ENCODE peak calls at places on chromosomes 12 and 14, in seven cellular contexts. One of them, this sample, is unnamed.
A peak's percentile ranks its signal among the peaks of the same experiment; 100 is the strongest.

GRCh38 chr12:12585115-12585862 is 22.6 kb upstream of the DUSP16 start:
- DNase-seq in stimulated activated CD8-positive, alpha-beta memory T cell treated with anti-CD3 and anti-CD28 coated beads, Interleukin-15, amount 100 ng/mL, for 4 hours: no peak
- DNase-seq in activated T-helper 1 cell treated with anti-CD3 and anti-CD28 coated beads, Interleukin-12 subunit alpha, Interleukin-12 subunit beta, Interleukin-2, Interleukin-4 antibody, amounts not matched to agents 30 ng/mL and 10 ng/mL and 1 ng/mL, durations not matched to agents 14 hours and 24 hours and 36 hours: no peak
- DNase-seq in ureter: no peak
- DNase-seq in HEK293T: no peak
- DNase-seq in activated naive CD4-positive, alpha-beta T cell treated with anti-CD3 and anti-CD28 coated beads for 36 hours: no peak
- DNase-seq in LNCaP clone FGC: no peak
- DNase-seq in this sample: no peak

GRCh38 chr14:94562941-94563883 is 2.0 kb downstream of the SERPINA4 start:
- DNase-seq in HEK293T: no peak
- DNase-seq in LNCaP clone FGC: no peak
- DNase-seq in activated T-helper 1 cell treated with anti-CD3 and anti-CD28 coated beads, Interleukin-12 subunit alpha, Interleukin-12 subunit beta, Interleukin-2, Interleukin-4 antibody, amounts not matched to agents 30 ng/mL and 10 ng/mL and 1 ng/mL, durations not matched to agents 14 hours and 24 hours and 36 hours: no peak
- DNase-seq in activated naive CD4-positive, alpha-beta T cell treated with anti-CD3 and anti-CD28 coated beads for 36 hours: no peak
- DNase-seq in stimulated activated CD8-positive, alpha-beta memory T cell treated with anti-CD3 and anti-CD28 coated beads, Interleukin-15, amount 100 ng/mL, for 4 hours: no peak
- DNase-seq in ureter: no peak
- DNase-seq in this sample: no peak

GRCh38 chr14:21095430-21096205 is 2.8 kb downstream of the ZNF219 start:
- DNase-seq in HEK293T: no peak
- DNase-seq in stimulated activated CD8-positive, alpha-beta memory T cell treated with anti-CD3 and anti-CD28 coated beads, Interleukin-15, amount 100 ng/mL, for 4 hours: no peak
- DNase-seq in ureter: no peak
- DNase-seq in activated T-helper 1 cell treated with anti-CD3 and anti-CD28 coated beads, Interleukin-12 subunit alpha, Interleukin-12 subunit beta, Interleukin-2, Interleukin-4 antibody, amounts not matched to agents 30 ng/mL and 10 ng/mL and 1 ng/mL, durations not matched to agents 14 hours and 24 hours and 36 hours: no peak
- DNase-seq in LNCaP clone FGC: no peak
- DNase-seq in activated naive CD4-positive, alpha-beta T cell treated with anti-CD3 and anti-CD28 coated beads for 36 hours: no peak
- DNase-seq in this sample: no peak

GRCh38 chr12:67773896-67774295 is 125.4 kb downstream of the DYRK2 start:
- DNase-seq in activated naive CD4-positive, alpha-beta T cell treated with anti-CD3 and anti-CD28 coated beads for 36 hours: no peak
- DNase-seq in ureter: no peak
- DNase-seq in LNCaP clone FGC: no peak
- DNase-seq in HEK293T: no peak
- DNase-seq in activated T-helper 1 cell treated with anti-CD3 and anti-CD28 coated beads, Interleukin-12 subunit alpha, Interleukin-12 subunit beta, Interleukin-2, Interleukin-4 antibody, amounts not matched to agents 30 ng/mL and 10 ng/mL and 1 ng/mL, durations not matched to agents 14 hours and 24 hours and 36 hours: no peak
- DNase-seq in stimulated activated CD8-positive, alpha-beta memory T cell treated with anti-CD3 and anti-CD28 coated beads, Interleukin-15, amount 100 ng/mL, for 4 hours: no peak
- DNase-seq in this sample: no peak

GRCh38 chr12:59660148-59660547 is 64.3 kb downstream of the SLC16A7 start:
- DNase-seq in ureter: no peak
- DNase-seq in activated T-helper 1 cell treated with anti-CD3 and anti-CD28 coated beads, Interleukin-12 subunit alpha, Interleukin-12 subunit beta, Interleukin-2, Interleukin-4 antibody, amounts not matched to agents 30 ng/mL and 10 ng/mL and 1 ng/mL, durations not matched to agents 14 hours and 24 hours and 36 hours: no peak
- DNase-seq in HEK293T: no peak
- DNase-seq in LNCaP clone FGC: no peak
- DNase-seq in stimulated activated CD8-positive, alpha-beta memory T cell treated with anti-CD3 and anti-CD28 coated beads, Interleukin-15, amount 100 ng/mL, for 4 hours: no peak
- DNase-seq in activated naive CD4-positive, alpha-beta T cell treated with anti-CD3 and anti-CD28 coated beads for 36 hours: no peak
- DNase-seq in this sample: peak; percentile 6

GRCh38 chr12:49825971-49826421 is 2.2 kb downstream of the NCKAP5L start:
- DNase-seq in stimulated activated CD8-positive, alpha-beta memory T cell treated with anti-CD3 and anti-CD28 coated beads, Interleukin-15, amount 100 ng/mL, for 4 hours: no peak
- DNase-seq in ureter: no peak
- DNase-seq in HEK293T: no peak
- DNase-seq in activated naive CD4-positive, alpha-beta T cell treated with anti-CD3 and anti-CD28 coated beads for 36 hours: no peak
- DNase-seq in LNCaP clone FGC: no peak
- DNase-seq in activated T-helper 1 cell treated with anti-CD3 and anti-CD28 coated beads, Interleukin-12 subunit alpha, Interleukin-12 subunit beta, Interleukin-2, Interleukin-4 antibody, amounts not matched to agents 30 ng/mL and 10 ng/mL and 1 ng/mL, durations not matched to agents 14 hours and 24 hours and 36 hours: no peak
- DNase-seq in this sample: no peak

GRCh38 chr12:15336772-15337553 is 14.7 kb downstream of the PTPRO start:
- DNase-seq in activated naive CD4-positive, alpha-beta T cell treated with anti-CD3 and anti-CD28 coated beads for 36 hours: no peak
- DNase-seq in ureter: no peak
- DNase-seq in HEK293T: no peak
- DNase-seq in stimulated activated CD8-positive, alpha-beta memory T cell treated with anti-CD3 and anti-CD28 coated beads, Interleukin-15, amount 100 ng/mL, for 4 hours: no peak
- DNase-seq in activated T-helper 1 cell treated with anti-CD3 and anti-CD28 coated beads, Interleukin-12 subunit alpha, Interleukin-12 subunit beta, Interleukin-2, Interleukin-4 antibody, amounts not matched to agents 30 ng/mL and 10 ng/mL and 1 ng/mL, durations not matched to agents 14 hours and 24 hours and 36 hours: no peak
- DNase-seq in LNCaP clone FGC: no peak
- DNase-seq in this sample: no peak

GRCh38 chr12:90163975-90164374 is 455.3 kb upstream of the ATP2B1 start:
- DNase-seq in ureter: no peak
- DNase-seq in stimulated activated CD8-positive, alpha-beta memory T cell treated with anti-CD3 and anti-CD28 coated beads, Interleukin-15, amount 100 ng/mL, for 4 hours: no peak
- DNase-seq in activated T-helper 1 cell treated with anti-CD3 and anti-CD28 coated beads, Interleukin-12 subunit alpha, Interleukin-12 subunit beta, Interleukin-2, Interleukin-4 antibody, amounts not matched to agents 30 ng/mL and 10 ng/mL and 1 ng/mL, durations not matched to agents 14 hours and 24 hours and 36 hours: no peak
- DNase-seq in activated naive CD4-positive, alpha-beta T cell treated with anti-CD3 and anti-CD28 coated beads for 36 hours: peak; percentile 25
- DNase-seq in LNCaP clone FGC: no peak
- DNase-seq in HEK293T: peak; percentile 6
- DNase-seq in this sample: no peak

GRCh38 chr14:23071244-23071974 is 14.1 kb upstream of the CDH24 start:
- DNase-seq in activated naive CD4-positive, alpha-beta T cell treated with anti-CD3 and anti-CD28 coated beads for 36 hours: peak; percentile 90
- DNase-seq in ureter: peak; percentile 88
- DNase-seq in HEK293T: peak; percentile 89
- DNase-seq in stimulated activated CD8-positive, alpha-beta memory T cell treated with anti-CD3 and anti-CD28 coated beads, Interleukin-15, amount 100 ng/mL, for 4 hours: peak; percentile 50
- DNase-seq in activated T-helper 1 cell treated with anti-CD3 and anti-CD28 coated beads, Interleukin-12 subunit alpha, Interleukin-12 subunit beta, Interleukin-2, Interleukin-4 antibody, amounts not matched to agents 30 ng/mL and 10 ng/mL and 1 ng/mL, durations not matched to agents 14 hours and 24 hours and 36 hours: peak; percentile 74
- DNase-seq in LNCaP clone FGC: peak; percentile 81
- DNase-seq in this sample: peak; percentile 91

GRCh38 chr12:25986169-25986568 is 27.7 kb downstream of the RASSF8 start:
- DNase-seq in ureter: no peak
- DNase-seq in activated T-helper 1 cell treated with anti-CD3 and anti-CD28 coated beads, Interleukin-12 subunit alpha, Interleukin-12 subunit beta, Interleukin-2, Interleukin-4 antibody, amounts not matched to agents 30 ng/mL and 10 ng/mL and 1 ng/mL, durations not matched to agents 14 hours and 24 hours and 36 hours: no peak
- DNase-seq in HEK293T: no peak
- DNase-seq in activated naive CD4-positive, alpha-beta T cell treated with anti-CD3 and anti-CD28 coated beads for 36 hours: no peak
- DNase-seq in stimulated activated CD8-positive, alpha-beta memory T cell treated with anti-CD3 and anti-CD28 coated beads, Interleukin-15, amount 100 ng/mL, for 4 hours: no peak
- DNase-seq in LNCaP clone FGC: no peak
- DNase-seq in this sample: no peak

GRCh38 chr14:93980464-93981201 is 4.3 kb upstream of the ASB2 start:
- DNase-seq in stimulated activated CD8-positive, alpha-beta memory T cell treated with anti-CD3 and anti-CD28 coated beads, Interleukin-15, amount 100 ng/mL, for 4 hours: no peak
- DNase-seq in HEK293T: no peak
- DNase-seq in activated T-helper 1 cell treated with anti-CD3 and anti-CD28 coated beads, Interleukin-12 subunit alpha, Interleukin-12 subunit beta, Interleukin-2, Interleukin-4 antibody, amounts not matched to agents 30 ng/mL and 10 ng/mL and 1 ng/mL, durations not matched to agents 14 hours and 24 hours and 36 hours: no peak
- DNase-seq in activated naive CD4-positive, alpha-beta T cell treated with anti-CD3 and anti-CD28 coated beads for 36 hours: no peak
- DNase-seq in LNCaP clone FGC: no peak
- DNase-seq in ureter: peak; percentile 79
- DNase-seq in this sample: no peak

GRCh38 chr12:65640489-65640901 is 183.8 kb upstream of the HMGA2 start:
- DNase-seq in HEK293T: peak; percentile 52
- DNase-seq in stimulated activated CD8-positive, alpha-beta memory T cell treated with anti-CD3 and anti-CD28 coated beads, Interleukin-15, amount 100 ng/mL, for 4 hours: no peak
- DNase-seq in LNCaP clone FGC: no peak
- DNase-seq in activated T-helper 1 cell treated with anti-CD3 and anti-CD28 coated beads, Interleukin-12 subunit alpha, Interleukin-12 subunit beta, Interleukin-2, Interleukin-4 antibody, amounts not matched to agents 30 ng/mL and 10 ng/mL and 1 ng/mL, durations not matched to agents 14 hours and 24 hours and 36 hours: no peak
- DNase-seq in activated naive CD4-positive, alpha-beta T cell treated with anti-CD3 and anti-CD28 coated beads for 36 hours: no peak
- DNase-seq in ureter: no peak
- DNase-seq in this sample: no peak

GRCh38 chr14:55071870-55072640 is 20.6 kb downstream of the MAPK1IP1L start:
- DNase-seq in activated T-helper 1 cell treated with anti-CD3 and anti-CD28 coated beads, Interleukin-12 subunit alpha, Interleukin-12 subunit beta, Interleukin-2, Interleukin-4 antibody, amounts not matched to agents 30 ng/mL and 10 ng/mL and 1 ng/mL, durations not matched to agents 14 hours and 24 hours and 36 hours: no peak
- DNase-seq in activated naive CD4-positive, alpha-beta T cell treated with anti-CD3 and anti-CD28 coated beads for 36 hours: peak; percentile 72
- DNase-seq in HEK293T: no peak
- DNase-seq in stimulated activated CD8-positive, alpha-beta memory T cell treated with anti-CD3 and anti-CD28 coated beads, Interleukin-15, amount 100 ng/mL, for 4 hours: no peak
- DNase-seq in ureter: no peak
- DNase-seq in LNCaP clone FGC: no peak
- DNase-seq in this sample: no peak

GRCh38 chr14:54253195-54253947 is 143.4 kb upstream of the CDKN3 start:
- DNase-seq in HEK293T: no peak
- DNase-seq in ureter: no peak
- DNase-seq in activated naive CD4-positive, alpha-beta T cell treated with anti-CD3 and anti-CD28 coated beads for 36 hours: peak; percentile 46
- DNase-seq in stimulated activated CD8-positive, alpha-beta memory T cell treated with anti-CD3 and anti-CD28 coated beads, Interleukin-15, amount 100 ng/mL, for 4 hours: no peak
- DNase-seq in activated T-helper 1 cell treated with anti-CD3 and anti-CD28 coated beads, Interleukin-12 subunit alpha, Interleukin-12 subunit beta, Interleukin-2, Interleukin-4 antibody, amounts not matched to agents 30 ng/mL and 10 ng/mL and 1 ng/mL, durations not matched to agents 14 hours and 24 hours and 36 hours: no peak
- DNase-seq in LNCaP clone FGC: no peak
- DNase-seq in this sample: no peak

GRCh38 chr12:56152132-56152755 is at the start of gene MYL6B:
- DNase-seq in stimulated activated CD8-positive, alpha-beta memory T cell treated with anti-CD3 and anti-CD28 coated beads, Interleukin-15, amount 100 ng/mL, for 4 hours: peak; percentile 87
- DNase-seq in activated T-helper 1 cell treated with anti-CD3 and anti-CD28 coated beads, Interleukin-12 subunit alpha, Interleukin-12 subunit beta, Interleukin-2, Interleukin-4 antibody, amounts not matched to agents 30 ng/mL and 10 ng/mL and 1 ng/mL, durations not matched to agents 14 hours and 24 hours and 36 hours: peak; percentile 92
- DNase-seq in ureter: peak; percentile 95
- DNase-seq in activated naive CD4-positive, alpha-beta T cell treated with anti-CD3 and anti-CD28 coated beads for 36 hours: peak; percentile 98
- DNase-seq in HEK293T: peak; percentile 90
- DNase-seq in LNCaP clone FGC: peak; percentile 63
- DNase-seq in this sample: peak; percentile 94

GRCh38 chr12:31234955-31235867 is 90.7 kb downstream of the SINHCAF start:
- DNase-seq in activated naive CD4-positive, alpha-beta T cell treated with anti-CD3 and anti-CD28 coated beads for 36 hours: no peak
- DNase-seq in stimulated activated CD8-positive, alpha-beta memory T cell treated with anti-CD3 and anti-CD28 coated beads, Interleukin-15, amount 100 ng/mL, for 4 hours: no peak
- DNase-seq in ureter: peak; percentile 62
- DNase-seq in LNCaP clone FGC: peak; percentile 27
- DNase-seq in activated T-helper 1 cell treated with anti-CD3 and anti-CD28 coated beads, Interleukin-12 subunit alpha, Interleukin-12 subunit beta, Interleukin-2, Interleukin-4 antibody, amounts not matched to agents 30 ng/mL and 10 ng/mL and 1 ng/mL, durations not matched to agents 14 hours and 24 hours and 36 hours: no peak
- DNase-seq in HEK293T: peak; percentile 66
- DNase-seq in this sample: peak; percentile 65

GRCh38 chr14:75941030-75941429 is 40.8 kb downstream of the TGFB3 start:
- DNase-seq in LNCaP clone FGC: no peak
- DNase-seq in ureter: no peak
- DNase-seq in stimulated activated CD8-positive, alpha-beta memory T cell treated with anti-CD3 and anti-CD28 coated beads, Interleukin-15, amount 100 ng/mL, for 4 hours: no peak
- DNase-seq in activated T-helper 1 cell treated with anti-CD3 and anti-CD28 coated beads, Interleukin-12 subunit alpha, Interleukin-12 subunit beta, Interleukin-2, Interleukin-4 antibody, amounts not matched to agents 30 ng/mL and 10 ng/mL and 1 ng/mL, durations not matched to agents 14 hours and 24 hours and 36 hours: no peak
- DNase-seq in HEK293T: no peak
- DNase-seq in activated naive CD4-positive, alpha-beta T cell treated with anti-CD3 and anti-CD28 coated beads for 36 hours: no peak
- DNase-seq in this sample: no peak

GRCh38 chr12:48810817-48811453 is 7.4 kb upstream of the CACNB3 start:
- DNase-seq in LNCaP clone FGC: no peak
- DNase-seq in stimulated activated CD8-positive, alpha-beta memory T cell treated with anti-CD3 and anti-CD28 coated beads, Interleukin-15, amount 100 ng/mL, for 4 hours: no peak
- DNase-seq in ureter: no peak
- DNase-seq in activated naive CD4-positive, alpha-beta T cell treated with anti-CD3 and anti-CD28 coated beads for 36 hours: no peak
- DNase-seq in activated T-helper 1 cell treated with anti-CD3 and anti-CD28 coated beads, Interleukin-12 subunit alpha, Interleukin-12 subunit beta, Interleukin-2, Interleukin-4 antibody, amounts not matched to agents 30 ng/mL and 10 ng/mL and 1 ng/mL, durations not matched to agents 14 hours and 24 hours and 36 hours: no peak
- DNase-seq in HEK293T: no peak
- DNase-seq in this sample: peak; percentile 69

GRCh38 chr12:10405294-10405693 is 4.3 kb downstream of the KLRC4 start:
- DNase-seq in LNCaP clone FGC: no peak
- DNase-seq in ureter: no peak
- DNase-seq in activated naive CD4-positive, alpha-beta T cell treated with anti-CD3 and anti-CD28 coated beads for 36 hours: no peak
- DNase-seq in stimulated activated CD8-positive, alpha-beta memory T cell treated with anti-CD3 and anti-CD28 coated beads, Interleukin-15, amount 100 ng/mL, for 4 hours: no peak
- DNase-seq in HEK293T: no peak
- DNase-seq in activated T-helper 1 cell treated with anti-CD3 and anti-CD28 coated beads, Interleukin-12 subunit alpha, Interleukin-12 subunit beta, Interleukin-2, Interleukin-4 antibody, amounts not matched to agents 30 ng/mL and 10 ng/mL and 1 ng/mL, durations not matched to agents 14 hours and 24 hours and 36 hours: no peak
- DNase-seq in this sample: no peak

GRCh38 chr14:105448706-105449111 is 25.9 kb upstream of the CRIP2 start:
- DNase-seq in LNCaP clone FGC: no peak
- DNase-seq in stimulated activated CD8-positive, alpha-beta memory T cell treated with anti-CD3 and anti-CD28 coated beads, Interleukin-15, amount 100 ng/mL, for 4 hours: peak; percentile 26
- DNase-seq in HEK293T: peak; percentile 84
- DNase-seq in ureter: peak; percentile 74
- DNase-seq in activated T-helper 1 cell treated with anti-CD3 and anti-CD28 coated beads, Interleukin-12 subunit alpha, Interleukin-12 subunit beta, Interleukin-2, Interleukin-4 antibody, amounts not matched to agents 30 ng/mL and 10 ng/mL and 1 ng/mL, durations not matched to agents 14 hours and 24 hours and 36 hours: peak; percentile 42
- DNase-seq in activated naive CD4-positive, alpha-beta T cell treated with anti-CD3 and anti-CD28 coated beads for 36 hours: peak; percentile 52
- DNase-seq in this sample: peak; percentile 51

GRCh38 chr12:97753332-97753731 is 290.7 kb downstream of the RMST start:
- DNase-seq in ureter: no peak
- DNase-seq in stimulated activated CD8-positive, alpha-beta memory T cell treated with anti-CD3 and anti-CD28 coated beads, Interleukin-15, amount 100 ng/mL, for 4 hours: no peak
- DNase-seq in HEK293T: no peak
- DNase-seq in LNCaP clone FGC: no peak
- DNase-seq in activated T-helper 1 cell treated with anti-CD3 and anti-CD28 coated beads, Interleukin-12 subunit alpha, Interleukin-12 subunit beta, Interleukin-2, Interleukin-4 antibody, amounts not matched to agents 30 ng/mL and 10 ng/mL and 1 ng/mL, durations not matched to agents 14 hours and 24 hours and 36 hours: no peak
- DNase-seq in activated naive CD4-positive, alpha-beta T cell treated with anti-CD3 and anti-CD28 coated beads for 36 hours: no peak
- DNase-seq in this sample: peak; percentile 49

GRCh38 chr12:129337413-129337812 is 484.1 kb downstream of the GLT1D1 start:
- DNase-seq in activated naive CD4-positive, alpha-beta T cell treated with anti-CD3 and anti-CD28 coated beads for 36 hours: no peak
- DNase-seq in activated T-helper 1 cell treated with anti-CD3 and anti-CD28 coated beads, Interleukin-12 subunit alpha, Interleukin-12 subunit beta, Interleukin-2, Interleukin-4 antibody, amounts not matched to agents 30 ng/mL and 10 ng/mL and 1 ng/mL, durations not matched to agents 14 hours and 24 hours and 36 hours: no peak
- DNase-seq in ureter: no peak
- DNase-seq in LNCaP clone FGC: no peak
- DNase-seq in HEK293T: no peak
- DNase-seq in stimulated activated CD8-positive, alpha-beta memory T cell treated with anti-CD3 and anti-CD28 coated beads, Interleukin-15, amount 100 ng/mL, for 4 hours: no peak
- DNase-seq in this sample: peak; percentile 57